ENCODE peak calls at places on chromosomes 11 and 22, in six cellular contexts. X, R, M, P, Z and W are unnamed samples.

GRCh38 chr22:43500792-43501785 is 89.3 kb downstream of the MPPED1 start:
- DNase-seq in X (no peak), R (no peak), Z (no peak), M (no peak), P (no peak), W (no peak)

GRCh38 chr11:17810736-17811135 is 76.2 kb downstream of the KCNC1 start:
- DNase-seq in M (no peak), Z (peak), X (no peak), R (peak), P (no peak), W (peak)

GRCh38 chr11:7348432-7349298 is 97.0 kb downstream of the SYT9 start:
- DNase-seq in Z (no peak), M (no peak), P (no peak), X (no peak), R (peak), W (no peak)

GRCh38 chr22:36579441-36579840 is 50.5 kb upstream of the EIF3D start:
- DNase-seq in P (no peak), Z (no peak), R (no peak), X (no peak), M (no peak), W (no peak)

GRCh38 chr11:95977534-95978174 is 53.7 kb upstream of the MTMR2 start:
- DNase-seq in R (peak), P (no peak), X (no peak), M (no peak), Z (peak), W (peak)

GRCh38 chr11:898540-899190 is 11.9 kb downstream of the CHID1 start:
- DNase-seq in P (no peak), Z (peak), X (no peak), M (no peak), R (peak), W (no peak)

GRCh38 chr11:75277211-75277805 is 36.7 kb downstream of the TPBGL start:
- DNase-seq in P (no peak), R (no peak), X (no peak), Z (no peak), M (no peak), W (no peak)

GRCh38 chr11:113161671-113162589 is 152.5 kb upstream of the TTC12 start:
- DNase-seq in R (no peak), P (no peak), X (no peak), Z (no peak), M (no peak), W (peak)

GRCh38 chr11:5489571-5490357 is 1.3 kb downstream of the OR52D1 start:
- DNase-seq in P (no peak), R (no peak), X (no peak), Z (no peak), M (no peak), W (no peak)

GRCh38 chr11:31882951-31883392 is 71.8 kb upstream of the PAX6 start:
- DNase-seq in P (no peak), X (no peak), R (no peak), Z (peak), M (no peak), W (no peak)

GRCh38 chr11:58907780-58908179 is 31.5 kb upstream of the GLYATL1 start:
- DNase-seq in X (no peak), Z (no peak), R (no peak), P (no peak), M (no peak), W (no peak)

GRCh38 chr11:68436985-68437926 is 23.3 kb upstream of the PPP6R3 start:
- DNase-seq in M (no peak), R (peak), Z (peak), P (no peak), X (no peak), W (peak)

GRCh38 chr11:96054870-96055705 is 131.2 kb upstream of the MTMR2 start:
- DNase-seq in P (peak), M (no peak), R (peak), X (no peak), Z (peak), W (peak)

GRCh38 chr22:40180403-40180802 is 2.7 kb downstream of the TNRC6B start:
- DNase-seq in M (no peak), X (no peak), P (no peak), R (no peak), Z (peak), W (no peak)

GRCh38 chr22:17243524-17243923 is 24.3 kb upstream of the ADA2 start:
- DNase-seq in P (no peak), M (no peak), X (no peak), R (peak), Z (peak), W (peak)

GRCh38 chr11:29914203-29914930 is 102.5 kb downstream of the KCNA4 start:
- DNase-seq in X (no peak), Z (peak), R (no peak), M (no peak), P (no peak), W (peak)